ENCODE peak calls at places on chromosomes 7 and 10, in four cellular contexts. I, N, Q and U are unnamed samples.

GRCh38 chr7:131908719-131909118 is 352.3 kb upstream of the PODXL start:
- DNase-seq in Q (no peak), N (no peak), I (no peak), U (no peak)

GRCh38 chr10:121302541-121303180 is 295.6 kb downstream of the FGFR2 start:
- DNase-seq in N (no peak), Q (no peak), I (no peak), U (no peak)

GRCh38 chr7:55255501-55256445 is 109.4 kb upstream of the LANCL2 start:
- DNase-seq in I (peak), Q (peak), N (peak), U (peak)

GRCh38 chr7:150620061-150620460 is 12.1 kb downstream of the GIMAP6 start:
- DNase-seq in I (no peak), Q (no peak), N (no peak), U (no peak)

GRCh38 chr7:145644426-145645154 is 472.0 kb upstream of the CNTNAP2 start:
- DNase-seq in I (peak), N (peak), Q (no peak), U (peak)

GRCh38 chr10:70760271-70760787 is 24.8 kb downstream of the TBATA start:
- DNase-seq in I (no peak), Q (no peak), N (no peak), U (no peak)

GRCh38 chr10:110530131-110530831 is 32.6 kb downstream of the DUSP5 start:
- DNase-seq in I (no peak), Q (no peak), N (peak), U (peak)

GRCh38 chr7:23864984-23865383 is 155.0 kb downstream of the STK31 start:
- DNase-seq in I (peak), Q (no peak), N (no peak), U (no peak)

GRCh38 chr10:85792533-85792858 is 574.1 kb downstream of the GRID1 start:
- DNase-seq in N (no peak), I (no peak), Q (no peak), U (no peak)

GRCh38 chr7:45709168-45710034 is 135.2 kb downstream of the ADCY1 start:
- DNase-seq in Q (no peak), I (no peak), N (no peak), U (no peak)

GRCh38 chr10:49254556-49255318 is 44.2 kb upstream of the C10orf71 start:
- DNase-seq in Q (no peak), I (no peak), N (no peak), U (no peak)

GRCh38 chr7:906776-907157 is 30.4 kb downstream of the GET4 start:
- DNase-seq in I (no peak), Q (no peak), N (no peak), U (no peak)

GRCh38 chr10:113947138-113948011 is 92.9 kb downstream of the NHLRC2 start:
- DNase-seq in Q (no peak), I (no peak), N (no peak), U (no peak)

GRCh38 chr10:43362191-43362839 is 9.1 kb upstream of the FXYD4 start:
- DNase-seq in Q (peak), N (no peak), I (peak), U (peak)

GRCh38 chr10:114708084-114708483 is 50.0 kb upstream of the ABLIM1 start:
- DNase-seq in Q (no peak), I (no peak), N (no peak), U (no peak)

GRCh38 chr7:121484089-121484763 is 88.1 kb upstream of the FAM3C start:
- DNase-seq in Q (no peak), N (no peak), I (no peak), U (no peak)

GRCh38 chr7:128162666-128163065 is 78.4 kb upstream of the LEP start:
- DNase-seq in Q (no peak), N (no peak), I (no peak), U (no peak)

GRCh38 chr7:76338298-76339084 is 20.3 kb downstream of the YWHAG start:
- DNase-seq in N (no peak), I (no peak), Q (no peak), U (peak)

GRCh38 chr7:41777894-41778596 is 75.2 kb upstream of the INHBA start:
- DNase-seq in I (no peak), Q (no peak), N (no peak), U (no peak)

GRCh38 chr7:148698397-148699023 is at the start of gene CUL1:
- DNase-seq in Q (peak), N (peak), I (no peak), U (no peak)

GRCh38 chr10:96124230-96125141 is 5.6 kb upstream of the ZNF518A start:
- DNase-seq in N (no peak), I (no peak), Q (no peak), U (no peak)

GRCh38 chr7:601573-602340 is 82.1 kb upstream of the PDGFA start:
- DNase-seq in Q (peak), I (no peak), N (no peak), U (no peak)

GRCh38 chr7:101237206-101238067 is at the start of gene CLDN15:
- DNase-seq in Q (no peak), N (peak), I (no peak), U (no peak)

GRCh38 chr7:46229409-46229808 is 308.3 kb upstream of the IGFBP3 start:
- DNase-seq in Q (no peak), I (peak), N (no peak), U (peak)

GRCh38 chr10:7085913-7086589 is 324.8 kb downstream of the SFMBT2 start:
- DNase-seq in N (no peak), I (peak), Q (no peak), U (no peak)

GRCh38 chr10:87786421-87786820 is 31.6 kb downstream of the ATAD1 start:
- DNase-seq in Q (no peak), I (no peak), N (no peak), U (no peak)

GRCh38 chr10:124717911-124718734 is 26.1 kb downstream of the FAM53B start:
- DNase-seq in Q (peak), N (no peak), I (no peak), U (peak)

GRCh38 chr10:68606918-68607317 is 46.8 kb downstream of the TET1 start:
- DNase-seq in N (no peak), I (no peak), Q (no peak), U (no peak)